ENCODE peak calls at places on chromosomes 11 and 22, in five cellular contexts. Z is type B pancreatic cell, W is IMR-90, I is A673, B is BJ. C is an unnamed sample.

GRCh38 chr11:121445071-121445768 is 6.9 kb upstream of the SORL1 start:
- DNase-seq in Z (no peak), W (no peak), I (no peak), B (no peak), C (no peak)

GRCh38 chr11:26510756-26511155 is 61.3 kb downstream of the MUC15 start:
- DNase-seq in Z (no peak), W (no peak), I (no peak), B (no peak), C (no peak)

GRCh38 chr11:128759168-128759567 is 65.3 kb downstream of the FLI1 start:
- DNase-seq in Z (no peak), W (no peak), I (no peak), B (no peak), C (no peak)

GRCh38 chr11:13152736-13153541 is 124.7 kb upstream of the BMAL1 start:
- DNase-seq in Z (no peak), W (peak), I (no peak), B (no peak), C (no peak)

GRCh38 chr22:38218661-38219331 is 17.0 kb downstream of the MAFF start:
- DNase-seq in Z (no peak), W (peak), I (peak), B (peak), C (peak)

GRCh38 chr11:75174781-75175370 is 24.0 kb downstream of the SLCO2B1 start:
- DNase-seq in Z (no peak), W (peak), I (no peak), B (no peak), C (no peak)

GRCh38 chr11:88484873-88485621 is 147.5 kb upstream of the CTSC start:
- DNase-seq in Z (no peak), W (peak), I (peak), B (no peak), C (no peak)

GRCh38 chr11:115919341-115920086 is 415.3 kb upstream of the CADM1 start:
- DNase-seq in Z (no peak), W (peak), I (peak), B (no peak), C (no peak)

GRCh38 chr11:76296731-76297130 is 84.2 kb downstream of the THAP12 start:
- DNase-seq in Z (no peak), W (no peak), I (no peak), B (no peak), C (no peak)

GRCh38 chr11:34276465-34276864 is 81.3 kb downstream of the ABTB2 start:
- DNase-seq in Z (no peak), W (no peak), I (no peak), B (no peak), C (no peak)

GRCh38 chr11:117107701-117108590 is 9.7 kb upstream of the SIK3 start:
- DNase-seq in Z (no peak), W (peak), I (no peak), B (no peak), C (no peak)

GRCh38 chr11:80136991-80137390 is 696.2 kb upstream of the TENM4 start:
- DNase-seq in Z (no peak), W (no peak), I (no peak), B (no peak), C (no peak)

GRCh38 chr22:17587631-17588030 is 24.3 kb downstream of the SLC25A18 start:
- DNase-seq in Z (no peak), W (no peak), I (no peak), B (no peak), C (no peak)

GRCh38 chr11:111476961-111477360 is 35.2 kb downstream of the BTG4 start:
- DNase-seq in Z (no peak), W (no peak), I (no peak), B (no peak), C (no peak)

GRCh38 chr11:65217441-65218423 is 36.0 kb downstream of the CAPN1 start:
- DNase-seq in Z (no peak), W (no peak), I (no peak), B (no peak), C (no peak)

GRCh38 chr11:67002297-67002913 is 20.5 kb upstream of the SYT12 start:
- DNase-seq in Z (no peak), W (no peak), I (no peak), B (no peak), C (no peak)

GRCh38 chr22:35327690-35328471 is 28.2 kb downstream of the TOM1 start:
- DNase-seq in Z (no peak), W (no peak), I (no peak), B (no peak), C (no peak)

GRCh38 chr11:130029137-130029536 is 26.5 kb upstream of the PRDM10 start:
- DNase-seq in Z (no peak), W (no peak), I (no peak), B (no peak), C (no peak)

GRCh38 chr22:39017596-39018365 is 3.1 kb upstream of the APOBEC3D start:
- DNase-seq in Z (no peak), W (no peak), I (no peak), B (no peak), C (no peak)

GRCh38 chr11:80843266-80843974 is 1402.6 kb upstream of the TENM4 start:
- DNase-seq in Z (no peak), W (no peak), I (no peak), B (no peak), C (no peak)

GRCh38 chr11:106132582-106133354 is 55.3 kb downstream of the AASDHPPT start:
- DNase-seq in Z (no peak), W (no peak), I (no peak), B (no peak), C (no peak)

GRCh38 chr11:2271077-2271326 is 614 bp upstream of the ASCL2 start:
- DNase-seq in Z (no peak), W (no peak), I (no peak), B (no peak), C (no peak)

GRCh38 chr11:2272241-2272945 is 2.0 kb upstream of the ASCL2 start:
- DNase-seq in Z (peak), W (no peak), I (no peak), B (no peak), C (no peak)

GRCh38 chr11:2272946-2273280 is 2.5 kb upstream of the ASCL2 start:
- DNase-seq in Z (no peak), W (no peak), I (no peak), B (no peak), C (no peak)

GRCh38 chr11:2270322-2271076 is at the start of gene ASCL2:
- DNase-seq in Z (peak), W (no peak), I (no peak), B (no peak), C (no peak)

DNA sequence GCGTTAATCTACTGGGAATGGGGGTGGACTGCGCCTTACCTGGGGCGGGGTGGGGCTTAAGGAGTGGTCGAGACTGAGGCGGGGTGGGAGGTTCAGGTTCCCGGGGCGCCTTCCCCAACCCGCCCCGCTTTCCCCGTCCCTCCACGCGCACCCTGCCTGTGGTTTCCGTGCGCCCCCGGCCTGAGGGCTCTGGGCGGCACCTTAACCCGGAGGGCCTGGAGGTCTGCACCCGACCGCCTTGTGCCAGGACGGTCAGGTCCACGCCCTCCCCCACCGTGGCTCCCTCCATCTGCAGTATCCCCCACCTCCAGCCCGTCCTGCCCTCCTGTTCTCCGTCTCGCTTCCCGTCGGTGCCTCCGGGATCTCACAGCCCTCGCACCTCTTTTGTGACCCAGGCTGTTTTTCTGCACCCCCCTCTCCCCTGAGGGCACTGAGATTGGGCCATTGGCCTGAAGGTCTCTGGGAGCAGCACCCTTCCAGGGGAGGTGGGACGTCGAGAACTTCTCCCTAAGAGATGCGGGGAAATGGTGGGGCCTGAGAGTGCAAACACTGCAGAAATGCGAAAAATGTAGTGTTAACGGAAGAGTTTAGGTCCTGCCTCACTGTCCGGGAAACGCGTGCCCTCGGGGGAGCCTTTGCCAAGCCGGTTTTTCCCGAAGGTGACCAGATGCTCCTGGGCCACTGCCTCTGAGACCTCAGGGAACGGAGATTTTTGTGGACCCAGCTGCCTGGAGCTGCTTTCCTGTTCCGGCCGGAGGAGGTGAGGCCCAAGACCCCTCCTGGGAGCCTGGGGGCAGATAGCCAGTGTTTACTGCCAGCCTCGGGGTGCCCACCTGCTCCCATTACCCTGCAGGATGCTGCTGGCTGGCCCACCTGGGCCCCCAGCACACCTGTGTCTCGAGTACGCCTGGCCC is 1.2 kb upstream of the ASCL2 start:
- DNase-seq in Z (peak), W (no peak), I (no peak), B (no peak), C (no peak)
- TF ChIP-seq CTCF in Z (no peak), W (no peak), I (no peak), B (no peak), C (no peak)

GRCh38 chr22:41021655-41022454 is 70.5 kb upstream of the EP300 start:
- DNase-seq in Z (peak), W (peak), I (peak), B (no peak), C (no peak)
- TF ChIP-seq CTCF in Z (peak), W (no peak), I (no peak), B (no peak), C (no peak)

DNA sequence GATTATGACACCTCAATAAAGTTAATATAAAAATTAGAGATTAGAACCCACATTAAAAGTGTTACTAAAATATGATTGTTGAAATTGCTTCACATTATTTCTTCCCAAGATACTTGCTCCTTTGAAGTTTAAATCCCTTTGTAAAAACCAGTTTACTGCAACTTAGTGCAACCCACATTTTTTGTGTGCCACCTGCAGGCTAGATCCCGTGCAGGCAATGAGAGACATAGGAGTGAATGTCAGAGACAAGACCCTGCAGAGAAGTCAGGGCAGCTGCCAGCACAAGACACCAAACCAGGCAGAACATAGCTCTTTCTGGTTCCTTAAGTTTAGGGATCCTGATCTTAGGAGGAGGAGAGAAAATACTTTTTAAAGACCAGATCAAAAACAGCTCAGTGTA is 142.9 kb upstream of the MTNR1B start:
- DNase-seq in Z (no peak), W (no peak), I (no peak), B (no peak), C (no peak)
- TF ChIP-seq CTCF in Z (peak), W (no peak), I (peak), B (no peak), C (no peak)

GRCh38 chr11:107750313-107750712 is 38.5 kb upstream of the SLN start:
- DNase-seq in Z (no peak), W (no peak), I (no peak), B (no peak), C (no peak)

GRCh38 chr11:107747622-107748021 is 35.8 kb upstream of the SLN start:
- DNase-seq in Z (no peak), W (no peak), I (no peak), B (no peak), C (no peak)

GRCh38 chr11:107752954-107753822 is 41.3 kb upstream of the SLN start:
- DNase-seq in Z (no peak), W (no peak), I (no peak), B (no peak), C (no peak)

GRCh38 chr11:107752508-107752907 is 40.7 kb upstream of the SLN start:
- DNase-seq in Z (no peak), W (no peak), I (no peak), B (no peak), C (no peak)

GRCh38 chr11:107751082-107751481 is 39.2 kb upstream of the SLN start:
- DNase-seq in Z (no peak), W (no peak), I (no peak), B (no peak), C (no peak)
- TF ChIP-seq CTCF in Z (no peak), W (no peak), I (no peak), B (no peak), C (no peak)

C was measured in AG09319.